ENCODE peak calls at places on chromosomes 3 and 15, in nine cellular contexts. Z, C, N, U, S, I, M, P and H are unnamed samples. For H3K4me1, the result is how much of the 10 kb centered on the place peaks cover.

GRCh38 chr3:124352143-124352528 is 360.2 kb upstream of the ROPN1 start:
- DNase-seq in Z (no peak), C (no peak), N (no peak), U (no peak), S (no peak), I (no peak), M (no peak), P (no peak), H (no peak)

GRCh38 chr3:170614214-170614966 is 28.5 kb upstream of the SLC7A14 start:
- DNase-seq in Z (no peak), C (peak), N (peak), U (no peak), S (no peak), I (peak), M (no peak), P (peak), H (peak)

GRCh38 chr3:11560746-11561145 is 83.0 kb downstream of the VGLL4 start:
- DNase-seq in Z (peak), C (no peak), N (no peak), U (no peak), S (no peak), I (no peak), M (no peak), P (no peak), H (no peak)

GRCh38 chr3:117997201-117998049 is 1037.2 kb downstream of the IGSF11 start:
- DNase-seq in Z (peak), C (peak), N (peak), U (no peak), S (peak), I (peak), M (no peak), P (peak), H (peak)

GRCh38 chr3:141229132-141229531 is 2.5 kb upstream of the PXYLP1 start:
- DNase-seq in Z (no peak), C (no peak), N (no peak), U (no peak), S (no peak), I (no peak), M (no peak), P (no peak), H (no peak)

GRCh38 chr15:25905140-25905539 is 42.0 kb upstream of the ATP10A start:
- DNase-seq in Z (no peak), C (peak), N (peak), U (no peak), S (peak), I (peak), M (no peak), P (peak), H (no peak)

GRCh38 chr3:18027161-18027939 is 284.9 kb upstream of the TBC1D5 start:
- DNase-seq in Z (no peak), C (no peak), N (no peak), U (no peak), S (no peak), I (peak), M (no peak), P (no peak), H (no peak)

GRCh38 chr3:94961423-94962100 is 898.7 kb downstream of the NSUN3 start:
- DNase-seq in Z (no peak), C (no peak), N (no peak), U (no peak), S (no peak), I (no peak), M (no peak), P (no peak), H (no peak)

GRCh38 chr3:51819151-51819550 is 40.1 kb upstream of the IQCF6 start:
- DNase-seq in Z (no peak), C (no peak), N (no peak), U (no peak), S (no peak), I (no peak), M (no peak), P (no peak), H (no peak)

GRCh38 chr3:126930936-126931600 is 51.8 kb upstream of the PLXNA1 start:
- DNase-seq in Z (no peak), C (no peak), N (peak), U (no peak), S (no peak), I (no peak), M (no peak), P (no peak), H (no peak)

GRCh38 chr15:66631616-66632263 is 65.9 kb upstream of the LCTL start:
- DNase-seq in Z (no peak), C (no peak), N (no peak), U (no peak), S (no peak), I (no peak), M (no peak), P (no peak), H (no peak)

GRCh38 chr3:112437146-112438022 is 61.9 kb downstream of the BTLA start:
- DNase-seq in Z (no peak), C (no peak), N (no peak), U (no peak), S (no peak), I (peak), M (no peak), P (peak), H (no peak)

GRCh38 chr15:101043911-101044624 is 124.9 kb downstream of the LRRK1 start:
- DNase-seq in Z (no peak), C (peak), N (peak), U (no peak), S (no peak), I (no peak), M (no peak), P (no peak), H (no peak)

GRCh38 chr15:77410701-77411613 is 8.9 kb downstream of the PEAK1 start:
- DNase-seq in Z (no peak), C (no peak), N (no peak), U (no peak), S (no peak), I (no peak), M (no peak), P (no peak), H (no peak)

GRCh38 chr3:117463276-117463675 is 753.7 kb downstream of the TUSC7 start:
- DNase-seq in Z (no peak), C (no peak), N (no peak), U (no peak), S (no peak), I (peak), M (no peak), P (peak), H (no peak)

GRCh38 chr15:70669006-70669602 is 94.3 kb downstream of the UACA start:
- DNase-seq in Z (no peak), C (no peak), N (no peak), U (no peak), S (no peak), I (no peak), M (no peak), P (no peak), H (no peak)

GRCh38 chr3:108202834-108203233 is 19.4 kb downstream of the IFT57 start:
- DNase-seq in Z (no peak), C (no peak), N (no peak), U (no peak), S (no peak), I (peak), M (no peak), P (peak), H (no peak)

GRCh38 chr3:12353796-12354505 is 65.1 kb downstream of the PPARG start:
- DNase-seq in Z (no peak), C (no peak), N (no peak), U (no peak), S (no peak), I (peak), M (no peak), P (no peak), H (no peak)

GRCh38 chr3:127124135-127124534 is 68.8 kb upstream of the PRR23E start:
- DNase-seq in Z (no peak), C (no peak), N (no peak), U (no peak), S (no peak), I (peak), M (no peak), P (peak), H (no peak)

GRCh38 chr3:51947215-51947900 is 5.2 kb downstream of the PARP3 start:
- DNase-seq in Z (peak), C (no peak), N (no peak), U (no peak), S (peak), I (no peak), M (no peak), P (no peak), H (no peak)

GRCh38 chr3:148861277-148861869 is 3.7 kb upstream of the CPA3 start:
- DNase-seq in Z (no peak), C (no peak), N (no peak), U (no peak), S (no peak), I (peak), M (no peak), P (peak), H (no peak)

GRCh38 chr3:160049570-160049969 is 60.9 kb downstream of the IL12A start:
- DNase-seq in Z (no peak), C (no peak), N (no peak), U (no peak), S (no peak), I (no peak), M (no peak), P (no peak), H (no peak)

GRCh38 chr3:160055659-160056058 is 67.0 kb downstream of the IL12A start:
- DNase-seq in Z (no peak), C (no peak), N (no peak), U (no peak), S (no peak), I (no peak), M (no peak), P (no peak), H (no peak)

GRCh38 chr3:160052385-160053047 is 63.9 kb downstream of the IL12A start:
- DNase-seq in Z (no peak), C (no peak), N (no peak), U (no peak), S (no peak), I (peak), M (no peak), P (peak), H (no peak)

GRCh38 chr3:160050019-160050418 is 61.4 kb downstream of the IL12A start:
- DNase-seq in Z (no peak), C (no peak), N (no peak), U (no peak), S (no peak), I (no peak), M (no peak), P (no peak), H (no peak)

DNA sequence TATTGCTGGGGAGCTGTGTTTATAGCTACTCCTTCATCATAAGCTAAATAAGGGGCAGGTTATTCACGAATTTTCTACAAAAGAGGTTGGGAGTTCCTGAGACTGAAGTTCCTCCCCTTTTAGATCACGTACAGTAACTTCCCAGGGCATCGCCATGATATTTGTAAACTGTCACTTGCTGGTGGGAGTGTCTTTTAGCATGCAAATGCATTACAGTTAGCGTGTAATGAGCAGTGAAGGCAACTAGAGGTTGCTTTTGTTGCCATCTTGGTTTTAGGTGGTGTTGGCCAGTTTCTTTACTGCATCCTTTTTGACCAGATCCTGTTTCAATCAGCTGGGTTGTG is 64.4 kb downstream of the IL12A start:
- DNase-seq in Z (no peak), C (no peak), N (no peak), U (no peak), S (no peak), I (no peak), M (no peak), P (no peak), H (no peak)
- H3K27ac ChIP-seq in Z (no peak), C (no peak), N (no peak), U (no peak), S (no peak), I (no peak), M (no peak), P (no peak), H (no peak)

DNA sequence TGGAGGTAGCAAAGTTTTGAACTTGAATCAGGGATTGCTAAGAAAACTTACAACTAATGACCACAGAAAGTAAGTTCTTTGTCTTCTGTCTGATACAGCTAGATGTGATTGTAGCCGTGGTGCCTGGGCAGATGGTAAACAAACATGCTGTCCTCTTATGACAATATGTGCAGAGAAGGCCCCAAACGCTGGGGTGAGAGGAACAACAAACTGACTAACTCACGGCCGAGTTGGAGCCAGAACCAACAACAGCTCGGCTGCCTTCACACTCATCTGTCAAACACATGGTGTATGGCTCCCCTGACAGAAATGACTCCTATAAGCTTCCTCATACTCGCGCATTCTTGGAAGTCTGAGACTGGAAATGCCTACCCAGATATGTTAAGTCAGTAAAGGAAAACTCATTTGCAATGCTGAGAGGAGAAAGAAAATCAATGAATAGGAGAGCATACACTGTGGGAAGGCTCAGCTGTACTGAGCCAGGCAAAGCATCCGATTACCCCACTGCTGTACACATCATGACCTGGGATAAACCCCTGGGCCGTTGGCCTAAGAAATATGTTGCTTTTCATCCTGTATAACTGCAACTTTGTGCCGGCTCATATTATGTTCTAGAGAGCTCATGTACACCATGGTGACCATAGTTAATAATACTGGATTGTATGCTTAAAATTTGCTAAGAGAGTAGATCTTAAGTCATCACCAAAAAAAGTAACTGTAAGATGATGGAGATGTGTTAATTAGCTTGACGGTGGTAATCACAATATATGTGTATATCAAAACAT is 5.7 kb downstream of the THBS1 start:
- DNase-seq in Z (no peak), C (no peak), N (no peak), U (no peak), S (no peak), I (peak), M (no peak), P (peak), H (no peak)
- H3K4me3 ChIP-seq in Z (no peak), C (no peak), N (no peak), U (no peak), S (no peak), I (peak), M (no peak), P (no peak), H (no peak)

GRCh38 chr3:195539479-195539878 is 3.6 kb downstream of the PPP1R2 start:
- DNase-seq in Z (no peak), C (no peak), N (no peak), U (no peak), S (no peak), I (no peak), M (no peak), P (no peak), H (no peak)
- H3K4me1 ChIP-seq in Z (under half), C (under half), N (under half), U (under half), S (under half), I (under half), M (half or more), P (under half), H (under half)

GRCh38 chr3:152496286-152496685 is 227.6 kb downstream of the MBNL1 start:
- DNase-seq in Z (no peak), C (no peak), N (no peak), U (no peak), S (no peak), I (no peak), M (no peak), P (no peak), H (no peak)

GRCh38 chr3:152491922-152492321 is 223.2 kb downstream of the MBNL1 start:
- DNase-seq in Z (no peak), C (no peak), N (no peak), U (no peak), S (no peak), I (no peak), M (no peak), P (no peak), H (no peak)

GRCh38 chr3:152497457-152497856 is 228.7 kb downstream of the MBNL1 start:
- DNase-seq in Z (no peak), C (no peak), N (no peak), U (no peak), S (no peak), I (peak), M (no peak), P (peak), H (no peak)

GRCh38 chr3:152499796-152500385 is 231.2 kb downstream of the MBNL1 start:
- DNase-seq in Z (no peak), C (no peak), N (no peak), U (no peak), S (no peak), I (no peak), M (no peak), P (no peak), H (no peak)

GRCh38 chr3:152496716-152497115 is 228.0 kb downstream of the MBNL1 start:
- DNase-seq in Z (no peak), C (no peak), N (no peak), U (no peak), S (no peak), I (no peak), M (no peak), P (no peak), H (no peak)
- H3K27ac ChIP-seq in Z (no peak), C (peak), N (peak), U (no peak), S (no peak), I (no peak), M (no peak), P (no peak), H (no peak)